ENCODE peak calls at places on chromosomes 5 and 9, in ten cellular contexts. B, A, E, L, P, U, F, K, I and D are unnamed samples.

GRCh38 chr9:93673271-93673843 is 97.0 kb downstream of the PHF2 start:
- DNase-seq in L (no peak), B (no peak), F (peak), U (no peak), P (no peak), A (no peak), E (no peak), I (peak), K (peak), D (peak)

GRCh38 chr9:98450486-98450885 is 195.0 kb upstream of the TBC1D2 start:
- DNase-seq in P (peak), K (no peak), A (no peak), I (no peak), F (no peak), U (no peak), B (no peak), E (no peak), L (peak), D (no peak)

GRCh38 chr9:133641396-133641655 is 5.2 kb downstream of the DBH start:
- DNase-seq in F (no peak), L (no peak), I (no peak), B (no peak), E (no peak), P (no peak), A (no peak), K (peak), U (no peak), D (no peak)

GRCh38 chr5:6632324-6632930 is 417 bp downstream of the NSUN2 start:
- DNase-seq in F (no peak), U (no peak), A (no peak), K (peak), P (no peak), I (peak), E (no peak), L (no peak), B (no peak), D (peak)

GRCh38 chr9:129989740-129990139 is 53.2 kb downstream of the FNBP1 start:
- DNase-seq in U (no peak), K (no peak), P (peak), F (no peak), E (no peak), I (no peak), A (no peak), B (no peak), L (no peak), D (no peak)

GRCh38 chr5:154995679-154996078 is 17.9 kb upstream of the KIF4B start:
- DNase-seq in P (no peak), U (peak), A (no peak), B (no peak), L (no peak), E (no peak), K (no peak), I (no peak), F (peak), D (no peak)

GRCh38 chr9:91786132-91786896 is 163.7 kb downstream of the ROR2 start:
- DNase-seq in L (no peak), K (no peak), B (no peak), A (no peak), U (no peak), F (no peak), P (no peak), E (no peak), I (no peak), D (no peak)

GRCh38 chr9:71514344-71514975 is 253.9 kb downstream of the CEMIP2 start:
- DNase-seq in A (no peak), P (no peak), K (no peak), E (no peak), I (no peak), U (no peak), B (no peak), L (peak), F (no peak), D (no peak)

GRCh38 chr5:55344392-55344992 is 36.7 kb downstream of the MTREX start:
- DNase-seq in K (no peak), P (peak), F (peak), B (peak), L (peak), A (peak), I (peak), U (peak), E (peak), D (peak)

GRCh38 chr5:115573133-115573532 is 28.6 kb upstream of the FEM1C start:
- DNase-seq in K (no peak), U (no peak), B (no peak), E (no peak), P (peak), A (no peak), I (no peak), F (no peak), L (no peak), D (no peak)

GRCh38 chr9:38208206-38208901 is 139.3 kb upstream of the SHB start:
- DNase-seq in A (peak), U (peak), B (no peak), L (peak), E (no peak), P (no peak), K (no peak), I (no peak), F (no peak), D (no peak)

GRCh38 chr9:21615446-21615845 is 133.3 kb upstream of the IFNE start:
- DNase-seq in I (no peak), F (no peak), L (no peak), B (no peak), K (no peak), U (no peak), A (no peak), E (no peak), P (peak), D (no peak)

GRCh38 chr9:14164908-14165307 is 149.0 kb downstream of the NFIB start:
- DNase-seq in K (no peak), U (no peak), P (no peak), I (no peak), L (no peak), A (no peak), F (no peak), B (no peak), E (no peak), D (no peak)

GRCh38 chr9:121498487-121499176 is 1.0 kb downstream of the GGTA1 start:
- DNase-seq in K (no peak), U (peak), I (no peak), B (peak), L (peak), E (no peak), A (peak), F (peak), P (no peak), D (peak)

GRCh38 chr5:173204185-173204979 is 30.6 kb downstream of the NKX2-5 start:
- DNase-seq in K (no peak), U (no peak), A (peak), L (peak), B (no peak), F (no peak), I (no peak), E (no peak), P (no peak), D (peak)

GRCh38 chr9:69097053-69097452 is 61.5 kb downstream of the FXN start:
- DNase-seq in B (no peak), F (no peak), A (peak), E (no peak), P (peak), L (peak), U (no peak), I (no peak), K (no peak), D (no peak)

GRCh38 chr9:130549093-130549735 is 30.2 kb upstream of the FUBP3 start:
- DNase-seq in E (no peak), B (no peak), U (no peak), P (no peak), A (no peak), L (no peak), K (no peak), I (no peak), F (no peak), D (no peak)

GRCh38 chr5:172043822-172044221 is 37.4 kb upstream of the FBXW11 start:
- DNase-seq in U (no peak), E (no peak), L (no peak), P (no peak), F (no peak), K (no peak), A (no peak), I (no peak), B (no peak), D (no peak)

GRCh38 chr9:99779277-99779676 is 42.4 kb upstream of the NR4A3 start:
- DNase-seq in U (no peak), A (no peak), L (no peak), E (no peak), P (no peak), K (no peak), I (no peak), B (no peak), F (no peak), D (no peak)

GRCh38 chr9:1335174-1335573 is 285.0 kb downstream of the DMRT2 start:
- DNase-seq in K (no peak), B (no peak), F (no peak), I (no peak), E (no peak), A (no peak), L (no peak), U (no peak), P (no peak), D (no peak)

GRCh38 chr5:133742370-133743036 is 130.2 kb upstream of the FSTL4 start:
- DNase-seq in A (peak), E (no peak), K (no peak), I (no peak), F (no peak), L (no peak), U (no peak), P (no peak), B (no peak), D (no peak)

GRCh38 chr5:103393131-103393754 is 134.7 kb downstream of the MACIR start:
- DNase-seq in F (no peak), K (no peak), I (no peak), L (no peak), P (peak), E (no peak), B (no peak), A (no peak), U (peak), D (peak)

GRCh38 chr5:61342066-61342465 is 10.0 kb downstream of the ZSWIM6 start:
- DNase-seq in E (no peak), B (no peak), F (no peak), A (no peak), U (no peak), P (peak), I (no peak), L (peak), K (no peak), D (no peak)

GRCh38 chr9:117434568-117434967 is 19.7 kb upstream of the ASTN2 start:
- DNase-seq in E (no peak), B (no peak), A (no peak), P (no peak), U (peak), L (peak), K (no peak), F (no peak), I (no peak), D (no peak)

GRCh38 chr9:23160952-23161469 is 665.0 kb downstream of the ELAVL2 start:
- DNase-seq in L (no peak), B (no peak), P (no peak), F (no peak), I (no peak), U (no peak), A (no peak), K (no peak), E (no peak), D (no peak)

GRCh38 chr5:42392917-42393316 is 30.3 kb upstream of the GHR start:
- DNase-seq in F (no peak), K (no peak), L (no peak), A (no peak), P (no peak), E (no peak), B (no peak), I (no peak), U (no peak), D (no peak)

GRCh38 chr5:45772402-45772801 is 76.2 kb upstream of the HCN1 start:
- DNase-seq in A (no peak), I (no peak), E (no peak), K (no peak), P (no peak), B (no peak), F (no peak), L (no peak), U (no peak), D (no peak)

GRCh38 chr9:115220339-115221009 is 102.5 kb upstream of the TNC start:
- DNase-seq in I (no peak), F (no peak), K (no peak), B (no peak), P (no peak), U (peak), A (no peak), L (peak), E (peak), D (no peak)

GRCh38 chr9:135803441-135803840 is 101.5 kb downstream of the KCNT1 start:
- DNase-seq in B (no peak), L (no peak), A (no peak), P (no peak), I (no peak), E (no peak), K (no peak), F (no peak), U (no peak), D (no peak)

GRCh38 chr9:122218885-122219855 is 9.6 kb downstream of the LHX6 start:
- DNase-seq in L (no peak), U (peak), P (no peak), B (no peak), F (peak), A (no peak), K (peak), I (peak), E (no peak), D (no peak)

GRCh38 chr5:50595199-50595598 is 71.2 kb upstream of the PARP8 start:
- DNase-seq in E (peak), B (no peak), K (no peak), A (no peak), U (no peak), L (peak), F (no peak), I (no peak), P (peak), D (no peak)

GRCh38 chr5:123718238-123718637 is 206.3 kb downstream of the CSNK1G3 start:
- DNase-seq in A (no peak), I (no peak), E (no peak), B (no peak), K (no peak), F (no peak), P (no peak), L (no peak), U (no peak), D (no peak)

GRCh38 chr5:109688647-109688998 is 1.1 kb upstream of the MAN2A1 start:
- DNase-seq in U (peak), L (no peak), P (no peak), E (no peak), B (no peak), F (no peak), A (peak), I (peak), K (no peak), D (peak)

GRCh38 chr9:98263482-98264357 is 8.3 kb upstream of the TBC1D2 start:
- DNase-seq in P (peak), K (peak), I (peak), A (peak), B (peak), L (peak), U (peak), F (peak), E (peak), D (peak)

GRCh38 chr5:30343707-30344106 is 849.8 kb upstream of the CDH6 start:
- DNase-seq in E (no peak), F (no peak), P (no peak), L (no peak), I (no peak), A (no peak), B (no peak), K (no peak), U (no peak), D (no peak)

GRCh38 chr5:88470746-88471145 is 202.1 kb upstream of the TMEM161B start:
- DNase-seq in P (no peak), E (no peak), L (no peak), K (no peak), I (no peak), U (no peak), A (peak), F (no peak), B (no peak), D (no peak)

GRCh38 chr5:14250778-14251711 is 107.9 kb downstream of the TRIO start:
- DNase-seq in L (no peak), B (no peak), P (no peak), A (no peak), E (no peak), U (no peak), I (no peak), F (no peak), K (no peak), D (no peak)

GRCh38 chr5:14252793-14253192 is 109.7 kb downstream of the TRIO start:
- DNase-seq in E (no peak), U (no peak), B (no peak), K (no peak), L (no peak), A (no peak), P (no peak), F (no peak), I (no peak), D (no peak)

GRCh38 chr5:14249258-14250093 is 106.3 kb downstream of the TRIO start:
- DNase-seq in I (no peak), B (no peak), L (no peak), E (no peak), U (no peak), K (no peak), P (no peak), A (no peak), F (peak), D (no peak)

GRCh38 chr5:14251733-14252132 is 108.6 kb downstream of the TRIO start:
- DNase-seq in I (no peak), F (no peak), E (no peak), K (no peak), A (no peak), B (no peak), P (no peak), L (no peak), U (no peak), D (no peak)

DNA sequence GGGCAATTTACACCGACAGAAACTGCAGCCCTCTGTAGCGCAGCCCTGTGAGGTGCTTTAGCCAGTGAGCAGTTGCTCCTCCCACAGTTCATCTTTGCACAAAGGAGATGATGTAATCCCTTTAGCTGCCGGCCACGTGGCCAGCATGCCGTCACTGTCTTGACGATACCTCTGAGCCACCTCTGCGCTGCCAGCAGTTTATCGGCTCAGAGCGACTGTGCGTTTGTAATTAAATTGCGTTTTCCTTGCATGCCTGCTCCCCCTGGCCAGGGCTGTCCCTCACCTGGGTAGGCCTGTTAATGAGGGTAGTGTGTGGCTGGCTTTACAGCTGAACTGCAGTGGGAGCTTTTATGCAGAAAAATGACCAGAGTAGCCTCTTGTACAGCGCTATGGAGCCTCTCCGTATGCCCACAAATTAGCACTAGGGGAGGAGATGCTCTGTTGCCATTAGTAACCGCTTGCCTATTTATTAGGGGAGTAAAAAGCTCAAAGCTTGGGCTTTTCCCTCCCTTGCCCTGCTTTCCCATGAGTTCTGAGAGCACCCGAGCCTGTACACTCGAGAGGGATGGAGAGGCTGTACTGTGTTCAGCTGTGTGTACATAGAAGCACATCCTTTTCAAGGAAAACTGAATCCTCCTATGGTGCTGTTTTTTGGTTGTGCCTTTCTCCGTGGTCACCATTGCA is 107.1 kb downstream of the TRIO start:
- DNase-seq in L (peak), K (peak), B (peak), F (peak), U (peak), A (peak), P (peak), E (peak), I (peak), D (peak)
- H3K27ac ChIP-seq in L (peak), K (no peak), B (peak), F (no peak), U (no peak), A (no peak), P (peak), E (peak), I (peak), D (peak)

GRCh38 chr5:56459978-56460377 is 226.8 kb upstream of the ANKRD55 start:
- DNase-seq in F (no peak), L (no peak), P (no peak), B (no peak), U (no peak), I (no peak), A (no peak), E (no peak), K (no peak), D (no peak)

GRCh38 chr5:56459394-56459793 is 226.3 kb upstream of the ANKRD55 start:
- DNase-seq in E (no peak), L (no peak), P (no peak), I (no peak), F (no peak), K (no peak), U (no peak), B (no peak), A (no peak), D (no peak)

GRCh38 chr5:56456002-56456401 is 222.9 kb upstream of the ANKRD55 start:
- DNase-seq in L (no peak), A (no peak), I (no peak), K (no peak), E (no peak), U (no peak), P (no peak), B (no peak), F (no peak), D (peak)

GRCh38 chr5:56455417-56455816 is 222.3 kb upstream of the ANKRD55 start:
- DNase-seq in U (no peak), A (no peak), P (no peak), F (no peak), B (no peak), L (no peak), E (no peak), K (no peak), I (no peak), D (no peak)

DNA sequence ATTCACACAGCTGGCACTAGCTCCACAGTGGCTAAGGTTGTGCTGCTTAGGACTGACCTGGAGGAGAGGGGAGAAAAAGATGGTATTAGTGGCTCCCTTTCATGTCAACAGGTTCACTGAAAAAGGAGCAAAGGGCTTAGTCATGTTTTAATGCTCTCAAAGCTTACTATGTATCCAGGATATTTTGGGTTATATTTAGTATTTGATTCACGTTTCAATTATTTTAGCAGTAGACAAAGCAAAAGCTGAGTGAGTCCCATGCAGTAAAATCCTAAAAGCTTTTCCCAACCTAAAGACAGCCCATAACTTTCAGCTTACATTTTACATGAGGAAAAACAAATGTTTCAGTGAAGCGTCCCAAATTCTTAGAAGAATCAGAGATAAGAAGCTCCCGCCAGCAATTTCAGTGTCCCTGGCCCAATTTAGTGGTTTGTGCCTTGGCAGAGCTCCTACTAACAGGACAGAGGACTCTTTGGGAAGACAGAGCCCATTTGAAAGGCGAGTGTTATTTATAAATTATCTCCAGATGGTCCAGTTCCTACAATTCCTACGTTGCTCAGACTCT is 224.8 kb upstream of the ANKRD55 start:
- DNase-seq in I (no peak), L (no peak), P (peak), E (no peak), F (peak), A (no peak), U (no peak), B (no peak), K (no peak), D (peak)
- TF ChIP-seq CTCF in I (no peak), L (no peak), P (no peak), E (no peak), F (no peak), A (no peak), U (no peak), B (no peak), K (no peak), D (no peak)

GRCh38 chr5:117060099-117060498 is 485.5 kb upstream of the SEMA6A start:
- DNase-seq in I (no peak), E (no peak), F (no peak), L (no peak), K (no peak), A (no peak), P (no peak), U (no peak), B (no peak), D (no peak)

GRCh38 chr5:117065161-117065560 is 490.5 kb upstream of the SEMA6A start:
- DNase-seq in I (no peak), P (no peak), B (no peak), A (no peak), U (no peak), L (no peak), K (no peak), F (no peak), E (no peak), D (no peak)

DNA sequence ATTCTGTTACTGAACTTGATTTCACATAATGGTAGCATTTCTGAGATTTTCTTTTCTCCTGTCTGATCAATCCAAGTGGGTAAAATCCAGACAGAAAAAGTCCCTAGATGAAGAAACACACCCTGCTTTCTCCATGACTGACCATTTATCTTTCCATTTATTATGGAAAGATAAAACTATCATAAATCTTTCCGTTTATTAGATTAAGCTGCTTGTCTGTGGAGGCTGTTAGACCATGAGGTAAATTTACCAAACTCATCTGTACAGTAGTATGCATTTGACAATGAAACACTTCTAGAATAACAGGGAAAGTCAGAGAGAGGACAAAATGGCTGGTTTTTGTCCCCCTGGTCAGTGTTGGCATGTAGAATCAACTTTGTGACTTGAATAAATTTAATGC is 491.2 kb upstream of the SEMA6A start:
- DNase-seq in B (no peak), P (no peak), E (no peak), U (no peak), A (no peak), L (no peak), F (peak), K (no peak), I (no peak), D (no peak)
- H3K4me3 ChIP-seq in B (no peak), P (no peak), E (no peak), U (no peak), A (no peak), L (no peak), F (no peak), K (no peak), I (no peak), D (no peak)

GRCh38 chr5:127961764-127962148 is 121.8 kb upstream of the SLC12A2 start:
- DNase-seq in L (no peak), I (no peak), B (no peak), P (no peak), E (no peak), K (no peak), F (no peak), A (no peak), U (no peak), D (no peak)
- H3K27ac ChIP-seq in L (no peak), I (peak), B (no peak), P (no peak), E (no peak), K (no peak), F (no peak), A (no peak), U (no peak), D (no peak)